ENCODE peak calls at places on chromosome 12, in four cellular contexts. I, K, T and X are unnamed samples.

GRCh38 chr12:16307843-16308475 is 30.5 kb upstream of the SLC15A5 start:
- DNase-seq in T (no peak), K (no peak), I (no peak), X (no peak)

GRCh38 chr12:42742691-42743090 is 153.1 kb upstream of the PRICKLE1 start:
- DNase-seq in I (no peak), T (no peak), K (no peak), X (no peak)

GRCh38 chr12:72978999-72979398 is 706.8 kb downstream of the TRHDE start:
- DNase-seq in T (no peak), I (no peak), K (no peak), X (no peak)

GRCh38 chr12:23921099-23921846 is 28.2 kb downstream of the SOX5 start:
- DNase-seq in T (no peak), I (no peak), K (no peak), X (no peak)

GRCh38 chr12:88503344-88503743 is 76.9 kb downstream of the KITLG start:
- DNase-seq in T (no peak), K (no peak), I (no peak), X (no peak)

GRCh38 chr12:123713398-123714301 is 1.5 kb downstream of the ATP6V0A2 start:
- DNase-seq in T (no peak), I (peak; percentile 49), K (no peak), X (no peak)

GRCh38 chr12:92469837-92470236 is 233.0 kb upstream of the PLEKHG7 start:
- DNase-seq in T (peak; percentile 51), K (no peak), I (no peak), X (peak; percentile 81)

GRCh38 chr12:88934163-88934747 is 354.0 kb upstream of the KITLG start:
- DNase-seq in I (no peak), T (no peak), K (peak; percentile 98), X (no peak)

GRCh38 chr12:47554046-47554653 is 151.7 kb downstream of the RPAP3 start:
- DNase-seq in I (no peak), T (no peak), K (no peak), X (no peak)

GRCh38 chr12:108645686-108646596 is 12.2 kb upstream of the SELPLG start:
- DNase-seq in K (no peak), I (no peak), T (no peak), X (no peak)

GRCh38 chr12:90086281-90086680 is 377.6 kb upstream of the ATP2B1 start:
- DNase-seq in K (no peak), I (no peak), T (no peak), X (no peak)

GRCh38 chr12:50545783-50546182 is 41.0 kb downstream of the DIP2B start:
- DNase-seq in K (no peak), I (no peak), T (peak; percentile 34), X (peak; percentile 62)

GRCh38 chr12:128025856-128026255 is 241.1 kb upstream of the TMEM132C start:
- DNase-seq in T (peak; percentile 9), I (peak; percentile 5), K (no peak), X (no peak)

GRCh38 chr12:81212996-81213696 is 135.3 kb downstream of the ACSS3 start:
- DNase-seq in T (no peak), K (no peak), I (no peak), X (no peak)

GRCh38 chr12:106245767-106246166 is 2.1 kb downstream of the CKAP4 start:
- DNase-seq in T (peak; percentile 56), K (peak; percentile 79), I (peak; percentile 72), X (peak; percentile 80)

GRCh38 chr12:78260976-78261375 is 430.3 kb downstream of the NAV3 start:
- DNase-seq in T (no peak), K (no peak), I (no peak), X (no peak)

GRCh38 chr12:23093488-23093887 is 468.5 kb downstream of the ETNK1 start:
- DNase-seq in I (no peak), T (no peak), K (no peak), X (no peak)

GRCh38 chr12:47710283-47710682 is 4.5 kb upstream of the RPAP3 start:
- DNase-seq in K (no peak), I (no peak), T (no peak), X (no peak)

GRCh38 chr12:42511656-42512055 is 77.9 kb downstream of the PRICKLE1 start:
- DNase-seq in T (no peak), K (no peak), I (no peak), X (no peak)

GRCh38 chr12:41681898-41682297 is 462.8 kb downstream of the GXYLT1 start:
- DNase-seq in T (no peak), I (no peak), K (no peak), X (no peak)

GRCh38 chr12:6563448-6564050 is 4.5 kb downstream of the NOP2 start:
- DNase-seq in I (peak; percentile 64), T (no peak), K (no peak), X (peak; percentile 15)

GRCh38 chr12:45966486-45966885 is 23.9 kb downstream of the SCAF11 start:
- DNase-seq in K (no peak), I (no peak), T (peak; percentile 73), X (peak; percentile 3)

GRCh38 chr12:25052191-25053020 is 103.5 kb upstream of the BCAT1 start:
- DNase-seq in K (no peak), T (no peak), I (peak; percentile 32), X (no peak)

GRCh38 chr12:132429932-132430643 is 59.9 kb upstream of the FBRSL1 start:
- DNase-seq in T (no peak), K (peak; percentile 41), I (peak; percentile 89), X (peak; percentile 49)

GRCh38 chr12:96882862-96883261 is 24.2 kb upstream of the NEDD1 start:
- DNase-seq in K (no peak), I (no peak), T (peak; percentile 87), X (peak; percentile 24)

GRCh38 chr12:101322480-101322879 is 42.6 kb downstream of the UTP20 start:
- DNase-seq in I (no peak), T (no peak), K (no peak), X (no peak)

GRCh38 chr12:26120561-26121274 is 4.1 kb downstream of the BHLHE41 start:
- DNase-seq in I (no peak), T (no peak), K (no peak), X (no peak)
- H3K36me3 ChIP-seq in I (no peaks in the 10 kb centered on the region), T (no peaks in the 10 kb centered on the region), K (no peaks in the 10 kb centered on the region), X (no peaks in the 10 kb centered on the region)

GRCh38 chr12:10362325-10362724 is 27.5 kb downstream of the KLRK1 start:
- DNase-seq in T (no peak), K (no peak), I (no peak), X (no peak)

GRCh38 chr12:10362828-10363664 is 26.8 kb downstream of the KLRK1 start:
- DNase-seq in T (no peak), I (no peak), K (no peak), X (no peak)

GRCh38 chr12:10363922-10364838 is 25.7 kb downstream of the KLRK1 start:
- DNase-seq in T (peak; percentile 36), I (peak; percentile 36), K (no peak), X (peak; percentile 42)

GRCh38 chr12:10364839-10365681 is 24.8 kb downstream of the KLRK1 start:
- DNase-seq in T (peak; percentile 80), K (peak; percentile 71), I (peak; percentile 79), X (peak; percentile 80)

GRCh38 chr12:10363665-10363921 is 26.2 kb downstream of the KLRK1 start:
- DNase-seq in K (no peak), I (no peak), T (no peak), X (no peak)
- H3K4me3 ChIP-seq in K (peak overlapping the region; percentile 74), I (no peak overlapping the region), T (peak overlapping the region; percentile 66), X (peak overlapping the region; percentile 59)

GRCh38 chr12:122137229-122137628 is 36.8 kb downstream of the IL31 start:
- DNase-seq in T (no peak), I (no peak), K (no peak), X (no peak)
- H3K36me3 ChIP-seq in T (peaks cover 83% of the 10 kb centered on the region), I (peaks cover 18% of the 10 kb centered on the region), K (peaks cover 31% of the 10 kb centered on the region), X (peaks cover 26% of the 10 kb centered on the region)

GRCh38 chr12:122004633-122005071 is 17.0 kb upstream of the BCL7A start:
- DNase-seq in I (no peak), T (no peak), K (no peak), X (no peak)

GRCh38 chr12:122001379-122002209 is 20.1 kb upstream of the BCL7A start:
- DNase-seq in K (no peak), T (no peak), I (no peak), X (no peak)

GRCh38 chr12:122003646-122004611 is 17.8 kb upstream of the BCL7A start:
- DNase-seq in I (no peak), K (no peak), T (peak; percentile 16), X (no peak)

GRCh38 chr12:122006186-122006926 is 15.3 kb upstream of the BCL7A start:
- DNase-seq in K (no peak), I (no peak), T (no peak), X (no peak)

GRCh38 chr12:122005252-122005651 is 16.4 kb upstream of the BCL7A start:
- DNase-seq in K (no peak), I (no peak), T (no peak), X (no peak)
- H3K4me3 ChIP-seq in K (no peak overlapping the region), I (no peak overlapping the region), T (no peak overlapping the region), X (no peak overlapping the region)

DNA sequence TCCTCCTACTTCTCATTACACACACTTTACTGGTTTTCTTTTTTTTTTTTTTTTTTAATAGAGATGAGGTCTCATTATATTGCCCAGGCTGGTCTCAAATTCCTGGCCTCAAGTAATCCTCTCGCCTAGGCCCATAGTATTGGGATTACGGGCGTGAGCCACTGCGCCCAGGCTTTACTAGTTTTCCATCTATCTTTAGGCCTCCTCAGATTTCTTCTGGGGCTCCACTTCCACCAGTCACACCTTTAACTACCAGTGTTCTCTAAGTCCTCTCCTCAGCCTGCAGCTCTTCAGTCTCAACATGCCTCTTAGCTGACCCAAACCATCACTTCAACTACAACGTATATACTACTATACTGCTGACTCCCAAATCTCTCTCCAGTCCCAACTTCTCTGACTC is 10.4 kb downstream of the R3HDM2 start:
- DNase-seq in T (no peak), K (no peak), I (no peak), X (no peak)
- H3K36me3 ChIP-seq in T (no peaks in the 10 kb centered on the region), K (no peaks in the 10 kb centered on the region), I (no peaks in the 10 kb centered on the region), X (peaks cover 16% of the 10 kb centered on the region)

GRCh38 chr12:1896964-1897363 is 21.5 kb downstream of the CACNA2D4 start:
- DNase-seq in K (no peak), I (no peak), T (no peak), X (no peak)
- H3K4me3 ChIP-seq in K (no peak overlapping the region), I (no peak overlapping the region), T (no peak overlapping the region), X (no peak overlapping the region)